ENCODE peak calls at places on chromosomes 16 and 17, in six cellular contexts. Y is adrenal gland; L is prostate gland; F is esophagus squamous epithelium; E is CD8-positive, alpha-beta T cell; G is tibial nerve. Z is an unnamed sample.

GRCh38 chr17:83057793-83058477 is 21.5 kb upstream of the METRNL start:
- DNase-seq in Y (no peak), L (no peak), F (no peak), E (no peak), G (peak; percentile 9), Z (no peak)

GRCh38 chr17:73268582-73269328 is 7.1 kb upstream of the CPSF4L start:
- DNase-seq in Y (no peak), L (no peak), F (no peak), E (no peak), G (no peak), Z (no peak)

GRCh38 chr17:75824050-75824552 is 20.1 kb downstream of the UNC13D start:
- DNase-seq in Y (no peak), L (no peak), F (no peak), E (no peak), G (no peak), Z (peak; percentile 12)

GRCh38 chr16:24670623-24671454 is 58.6 kb upstream of the TNRC6A start:
- DNase-seq in Y (peak; percentile 83), L (no peak), F (no peak), E (no peak), G (peak; percentile 15), Z (no peak)

GRCh38 chr17:51739245-51739886 is 419.1 kb downstream of the CA10 start:
- DNase-seq in Y (no peak), L (peak; percentile 23), F (no peak), E (no peak), G (no peak), Z (no peak)

GRCh38 chr17:42248351-42249179 is 27.6 kb downstream of the STAT5B start:
- DNase-seq in Y (peak; percentile 82), L (peak; percentile 72), F (peak; percentile 62), E (peak; percentile 90), G (peak; percentile 40), Z (peak; percentile 82)

GRCh38 chr17:61340431-61340830 is 59.2 kb upstream of the TBX2 start:
- DNase-seq in Y (no peak), L (no peak), F (no peak), E (no peak), G (no peak), Z (no peak)

GRCh38 chr17:83053021-83053778 is 26.2 kb upstream of the METRNL start:
- DNase-seq in Y (no peak), L (no peak), F (no peak), E (no peak), G (peak; percentile 12), Z (no peak)

GRCh38 chr16:87278191-87279093 is 38.8 kb downstream of the C16orf95 start:
- DNase-seq in Y (peak; percentile 71), L (peak; percentile 74), F (no peak), E (no peak), G (peak; percentile 76), Z (peak; percentile 76)

GRCh38 chr17:6654816-6655731 is 3.5 kb downstream of the C17orf100 start:
- DNase-seq in Y (no peak), L (peak; percentile 61), F (no peak), E (no peak), G (no peak), Z (peak; percentile 63)

GRCh38 chr17:62965149-62965648 is 836 bp upstream of the TANC2 start:
- DNase-seq in Y (no peak), L (no peak), F (no peak), E (peak; percentile 77), G (no peak), Z (no peak)

GRCh38 chr16:53745753-53746258 is 41.9 kb downstream of the FTO start:
- DNase-seq in Y (no peak), L (no peak), F (no peak), E (no peak), G (no peak), Z (no peak)

GRCh38 chr17:75124041-75124818 is 7.3 kb downstream of the NT5C start:
- DNase-seq in Y (peak; percentile 80), L (peak; percentile 34), F (peak; percentile 27), E (peak; percentile 43), G (no peak), Z (peak; percentile 80)

GRCh38 chr17:7982666-7983065 is 19.7 kb upstream of the GUCY2D start:
- DNase-seq in Y (no peak), L (no peak), F (no peak), E (no peak), G (no peak), Z (no peak)

DNA sequence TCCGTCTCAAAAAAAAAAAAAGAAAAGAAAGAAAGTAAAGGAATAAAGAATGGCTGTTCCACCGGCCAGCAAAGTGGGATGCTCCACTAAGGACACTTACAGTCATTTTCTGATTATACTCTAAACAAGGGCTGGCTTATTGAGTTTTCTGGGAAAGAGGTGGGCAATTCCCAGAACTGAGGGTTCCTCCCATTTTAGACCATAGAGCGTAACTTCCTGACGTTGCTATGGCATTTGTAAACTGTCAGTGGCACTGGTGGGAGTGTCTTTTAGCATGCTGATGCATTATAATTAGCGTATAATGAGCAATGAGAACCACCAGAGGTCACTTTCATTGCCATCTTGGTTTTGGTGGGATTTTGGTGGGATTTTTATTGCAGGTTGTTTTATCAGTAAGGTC is 58.0 kb downstream of the PIGL start:
- DNase-seq in Y (no peak), L (no peak), F (no peak), E (no peak), G (no peak), Z (no peak)
- H3K27ac ChIP-seq in Y (no peak overlapping the region), L (no peak overlapping the region), F (no peak overlapping the region), E (no peak overlapping the region), G (no peak overlapping the region), Z (no peak overlapping the region)

DNA sequence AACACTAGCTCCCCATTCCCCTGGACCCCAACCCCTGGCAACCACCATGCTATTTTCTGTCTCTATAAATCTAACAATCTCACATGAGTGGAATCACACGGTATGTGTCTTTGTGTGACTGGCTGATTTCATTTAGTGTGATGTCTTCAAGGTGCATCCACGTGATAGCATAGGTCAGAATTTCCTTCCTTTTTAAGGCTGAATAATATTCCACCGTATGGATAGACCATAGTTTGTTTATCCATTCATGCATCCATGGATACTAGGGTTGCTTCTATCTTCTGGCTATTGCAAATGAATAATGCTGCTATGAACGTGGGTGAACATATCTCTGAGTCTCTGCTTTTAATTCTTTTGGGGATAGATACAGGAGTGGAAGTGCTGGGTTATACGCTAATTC is 43.9 kb downstream of the TMEM235 start:
- DNase-seq in Y (no peak), L (no peak), F (no peak), E (no peak), G (no peak), Z (no peak)
- H3K4me1 ChIP-seq in Y (no peaks in the 10 kb centered on the region), L (no peaks in the 10 kb centered on the region), F (peaks cover 6% of the 10 kb centered on the region), E (peaks cover 35% of the 10 kb centered on the region), G (no peaks in the 10 kb centered on the region), Z (no peaks in the 10 kb centered on the region)

GRCh38 chr17:47707056-47707791 is 13.3 kb downstream of the TBKBP1 start:
- DNase-seq in Y (no peak), L (no peak), F (no peak), E (no peak), G (no peak), Z (no peak)
- H3K27ac ChIP-seq in Y (no peak overlapping the region), L (no peak overlapping the region), F (no peak overlapping the region), E (no peak overlapping the region), G (peak overlapping the region; percentile 95), Z (no peak overlapping the region)

DNA sequence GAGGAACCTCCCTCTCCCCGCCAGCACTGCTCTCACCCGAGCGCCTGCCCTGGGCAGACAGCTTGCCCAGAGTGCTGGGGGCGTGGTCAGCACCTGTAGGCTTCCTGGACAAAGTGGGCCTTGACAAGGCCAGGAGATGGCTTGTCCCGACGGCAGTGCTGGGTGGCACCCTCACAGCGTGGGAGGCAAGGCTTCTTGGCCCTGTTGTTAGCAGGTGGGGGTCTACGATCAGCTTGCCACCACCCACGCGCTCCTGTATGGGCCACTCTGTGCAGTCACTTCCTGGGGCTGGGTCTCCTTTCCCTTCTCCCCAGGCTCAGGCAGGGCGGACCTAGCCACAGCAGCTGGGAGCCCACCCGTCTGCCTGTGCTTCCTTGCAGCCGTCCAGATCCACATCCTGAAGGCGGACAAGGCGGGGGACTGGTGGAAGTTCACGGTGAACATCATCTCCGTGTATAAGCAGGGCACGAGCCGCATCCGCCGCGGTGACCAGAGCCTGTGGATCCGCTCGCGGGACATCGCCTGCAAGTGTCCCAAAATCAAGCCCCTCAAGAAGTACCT is 218.0 kb downstream of the NTN1 start:
- DNase-seq in Y (peak; percentile 26), L (no peak), F (no peak), E (no peak), G (no peak), Z (peak; percentile 38)
- H3K4me1 ChIP-seq in Y (peaks cover 10% of the 10 kb centered on the region), L (no peaks in the 10 kb centered on the region), F (peaks cover 47% of the 10 kb centered on the region), E (peaks cover 15% of the 10 kb centered on the region), G (no peaks in the 10 kb centered on the region), Z (no peaks in the 10 kb centered on the region)

DNA sequence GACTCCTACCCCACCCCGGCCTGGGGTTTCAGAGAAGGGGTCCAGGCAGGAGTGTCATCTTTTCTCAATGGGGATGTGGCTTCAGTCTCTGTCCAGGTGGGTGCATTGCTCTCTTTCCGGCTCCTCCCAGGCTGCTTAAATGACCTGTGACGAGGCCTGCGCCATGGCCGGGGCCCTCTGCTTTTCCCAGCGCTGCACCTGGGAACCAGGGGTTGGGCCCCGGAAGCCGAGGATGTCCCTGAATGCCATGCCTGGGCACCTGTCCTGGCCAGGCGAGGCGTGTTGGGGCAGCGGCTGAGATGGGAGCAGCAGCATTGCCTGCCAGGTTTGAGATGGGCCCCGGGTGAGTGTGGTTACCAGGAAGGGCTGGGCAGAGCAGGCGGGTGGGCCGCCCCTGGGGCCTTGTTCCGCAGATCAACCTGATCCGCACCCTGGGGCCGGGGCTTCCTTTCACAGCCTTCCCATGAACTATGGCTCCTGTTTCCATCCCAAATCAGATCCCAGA is 147.4 kb downstream of the SEC14L1 start:
- DNase-seq in Y (peak; percentile 38), L (peak; percentile 89), F (no peak), E (no peak), G (no peak), Z (no peak)
- H3K27ac ChIP-seq in Y (peak overlapping the region; percentile 93), L (peak overlapping the region; percentile 94), F (peak overlapping the region; percentile 84), E (no peak overlapping the region), G (peak overlapping the region; percentile 86), Z (peak overlapping the region; percentile 87)

GRCh38 chr17:56910509-56911235 is 3.2 kb downstream of the TRIM25 start:
- DNase-seq in Y (no peak), L (no peak), F (no peak), E (no peak), G (no peak), Z (peak; percentile 55)
- H3K4me1 ChIP-seq in Y (peaks cover 41% of the 10 kb centered on the region), L (peaks cover 5% of the 10 kb centered on the region), F (peaks cover 39% of the 10 kb centered on the region), E (peaks cover 33% of the 10 kb centered on the region), G (no peaks in the 10 kb centered on the region), Z (no peaks in the 10 kb centered on the region)

DNA sequence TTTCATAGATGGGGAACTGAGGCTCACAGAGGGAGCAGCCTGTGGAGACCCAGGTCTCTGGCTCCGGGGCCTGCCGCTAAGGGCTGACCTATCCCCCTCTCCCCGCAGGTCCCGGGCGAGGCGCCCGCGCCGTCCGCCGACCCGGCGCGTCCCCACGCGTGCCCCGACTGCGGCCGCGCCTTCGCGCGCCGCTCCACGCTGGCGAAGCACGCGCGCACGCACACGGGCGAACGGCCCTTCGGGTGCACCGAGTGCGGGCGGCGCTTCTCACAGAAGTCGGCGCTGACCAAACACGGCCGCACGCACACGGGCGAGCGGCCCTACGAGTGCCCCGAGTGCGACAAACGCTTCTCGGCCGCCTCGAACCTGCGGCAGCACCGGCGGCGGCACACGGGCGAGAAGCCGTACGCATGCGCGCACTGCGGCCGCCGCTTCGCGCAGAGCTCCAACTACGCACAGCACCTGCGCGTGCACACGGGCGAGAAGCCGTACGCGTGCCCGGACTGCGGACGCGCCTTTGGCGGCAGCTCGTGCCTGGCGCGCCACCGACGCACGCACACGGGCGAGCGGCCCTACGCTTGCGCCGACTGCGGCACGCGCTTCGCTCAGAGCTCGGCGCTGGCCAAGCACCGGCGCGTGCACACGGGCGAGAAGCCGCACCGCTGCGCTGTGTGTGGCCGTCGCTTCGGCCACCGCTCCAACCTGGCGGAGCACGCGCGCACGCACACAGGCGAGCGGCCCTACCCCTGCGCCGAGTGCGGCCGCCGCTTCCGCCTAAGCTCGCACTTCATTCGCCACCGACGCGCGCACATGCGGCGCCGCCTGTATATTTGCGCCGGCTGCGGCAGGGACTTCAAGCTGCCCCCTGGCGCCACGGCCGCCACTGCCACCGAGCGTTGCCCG is 10.3 kb downstream of the ZNF771 start:
- DNase-seq in Y (peak; percentile 86), L (peak; percentile 78), F (no peak), E (peak; percentile 92), G (no peak), Z (peak; percentile 93)
- H3K27ac ChIP-seq in Y (peak overlapping the region; percentile 69), L (peak overlapping the region; percentile 83), F (peak overlapping the region; percentile 88), E (peak overlapping the region; percentile 91), G (peak overlapping the region; percentile 58), Z (peak overlapping the region; percentile 76)

Z was measured in right lobe of liver.